ENCODE peak calls at places on chromosomes 3 and 15, in ten cellular contexts. E is mesendoderm, O is mammary epithelial cell, W is uterus, X is left lung, G is MM.1S, S is A549, Y is cardiac fibroblast, U is GM23248, V is upper lobe of right lung. T is an unnamed sample.

GRCh38 chr3:14617508-14618023 is 34.0 kb upstream of the CCDC174 start:
- DNase-seq in V (no peak), G (no peak), U (no peak), X (no peak), W (no peak), O (no peak), E (peak; percentile 54), S (no peak), Y (no peak), T (no peak)

GRCh38 chr3:123618076-123618703 is 33.3 kb upstream of the HACD2 start:
- DNase-seq in O (no peak), G (no peak), X (no peak), S (no peak), V (no peak), E (peak; percentile 30), Y (no peak), U (no peak), W (no peak), T (no peak)

GRCh38 chr3:151439652-151440125 is 21.2 kb downstream of the IGSF10 start:
- DNase-seq in G (peak; percentile 64), E (peak; percentile 60), O (peak; percentile 60), W (peak; percentile 28), V (no peak), X (no peak), Y (peak; percentile 89), S (peak; percentile 76), U (peak; percentile 79), T (peak; percentile 61)

GRCh38 chr15:37134699-37135131 is 34.4 kb upstream of the MEIS2 start:
- DNase-seq in V (no peak), O (peak; percentile 10), Y (peak; percentile 63), E (peak; percentile 60), W (peak; percentile 31), U (peak; percentile 75), X (no peak), G (peak; percentile 16), S (peak; percentile 48), T (peak; percentile 3)

GRCh38 chr15:90617668-90618097 is 88.0 kb downstream of the CRTC3 start:
- DNase-seq in Y (no peak), O (no peak), U (peak; percentile 15), G (no peak), V (no peak), E (no peak), S (no peak), W (no peak), X (no peak), T (no peak)

GRCh38 chr3:180828723-180829408 is 83.6 kb upstream of the FXR1 start:
- DNase-seq in E (no peak), Y (no peak), U (no peak), O (no peak), S (no peak), V (no peak), X (no peak), W (no peak), G (no peak), T (no peak)

GRCh38 chr3:147417896-147418295 is 8.7 kb downstream of the ZIC1 start:
- DNase-seq in V (no peak), O (no peak), X (no peak), S (no peak), Y (no peak), E (no peak), U (no peak), W (no peak), G (no peak), T (no peak)

GRCh38 chr3:196756738-196757137 is 17.1 kb downstream of the PAK2 start:
- DNase-seq in V (no peak), E (no peak), W (no peak), O (no peak), Y (no peak), G (no peak), U (no peak), S (no peak), X (no peak), T (no peak)

GRCh38 chr15:92112711-92113110 is 259.2 kb downstream of the SLCO3A1 start:
- DNase-seq in O (no peak), W (no peak), G (no peak), E (no peak), U (no peak), Y (no peak), S (no peak), X (no peak), V (no peak), T (no peak)

GRCh38 chr3:124592658-124593441 is 137.4 kb upstream of the UMPS start:
- DNase-seq in O (peak; percentile 87), W (no peak), G (peak; percentile 59), S (no peak), X (peak; percentile 44), V (peak; percentile 72), Y (no peak), U (no peak), E (peak; percentile 87), T (no peak)

GRCh38 chr3:101320475-101320874 is at the start of gene IMPG2:
- DNase-seq in X (no peak), E (peak; percentile 21), Y (no peak), W (no peak), U (no peak), O (no peak), G (no peak), S (no peak), V (no peak), T (no peak)

GRCh38 chr15:35444557-35445204 is 101.3 kb downstream of the DPH6 start:
- DNase-seq in U (peak; percentile 67), G (peak; percentile 27), W (no peak), V (no peak), S (peak; percentile 47), E (peak; percentile 59), O (peak; percentile 28), X (no peak), Y (peak; percentile 73), T (no peak)

GRCh38 chr15:28953573-28954195 is 67.9 kb downstream of the APBA2 start:
- DNase-seq in S (no peak), E (no peak), X (no peak), O (no peak), U (no peak), V (no peak), W (no peak), G (no peak), Y (no peak), T (no peak)

GRCh38 chr15:99315636-99316035 is 64.4 kb downstream of the LRRC28 start:
- DNase-seq in E (peak; percentile 76), U (no peak), X (no peak), G (no peak), S (no peak), V (no peak), W (no peak), Y (no peak), O (peak; percentile 40), T (no peak)

DNA sequence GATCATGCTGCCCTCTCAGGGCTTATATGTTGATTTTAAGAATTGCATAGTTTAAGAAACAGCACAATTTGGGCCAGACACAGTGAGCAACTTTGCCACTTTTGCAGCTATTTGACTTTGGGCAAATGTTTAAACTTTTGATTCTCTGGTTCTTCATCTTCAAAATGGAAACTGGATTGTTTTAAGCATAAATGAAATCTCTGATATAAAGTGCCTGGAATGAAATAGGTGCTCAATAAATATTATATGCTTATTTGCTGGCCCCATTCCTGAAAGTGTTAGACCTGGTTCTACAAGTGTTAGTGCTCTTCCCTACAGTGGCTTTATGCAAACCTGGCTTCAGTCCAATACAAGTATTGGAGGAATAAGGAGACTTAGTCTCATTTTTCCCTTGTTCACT is 33.1 kb upstream of the TSC22D2 start:
- DNase-seq in V (no peak), S (no peak), U (no peak), X (no peak), Y (no peak), G (no peak), E (no peak), O (no peak), W (no peak), T (no peak)
- H3K4me3 ChIP-seq in V (no peak overlapping the region), S (no peak overlapping the region), U (no peak overlapping the region), X (no peak overlapping the region), Y (no peak overlapping the region), G (no peak overlapping the region), E (no peak overlapping the region), O (no peak overlapping the region), W (no peak overlapping the region), T (no peak overlapping the region)

GRCh38 chr3:158097571-158098553 is 8.4 kb downstream of the SHOX2 start:
- DNase-seq in W (no peak), X (peak; percentile 78), Y (peak; percentile 51), S (peak; percentile 90), G (peak; percentile 97), U (no peak), O (peak; percentile 80), E (peak; percentile 93), V (peak; percentile 87), T (no peak)
- H3K4me3 ChIP-seq in W (no peak overlapping the region), X (peak overlapping the region; percentile 61), Y (peak overlapping the region; percentile 44), S (peak overlapping the region; percentile 64), G (peak overlapping the region; percentile 89), U (no peak overlapping the region), O (peak overlapping the region; percentile 84), E (peak overlapping the region; percentile 72), V (peak overlapping the region; percentile 58), T (peak overlapping the region; percentile 24)

GRCh38 chr3:195259146-195259563 is 11.8 kb downstream of the XXYLT1 start:
- DNase-seq in X (no peak), U (peak; percentile 76), G (no peak), O (peak; percentile 37), E (peak; percentile 79), Y (peak; percentile 60), S (peak; percentile 13), V (no peak), W (no peak), T (no peak)
- H3K4me3 ChIP-seq in X (peak overlapping the region; percentile 62), U (peak overlapping the region; percentile 85), G (peak overlapping the region; percentile 63), O (peak overlapping the region; percentile 57), E (no peak overlapping the region), Y (peak overlapping the region; percentile 43), S (peak overlapping the region; percentile 65), V (peak overlapping the region; percentile 76), W (peak overlapping the region; percentile 70), T (peak overlapping the region; percentile 55)

GRCh38 chr15:67004142-67004541 is 61.3 kb upstream of the SMAD3 start:
- DNase-seq in U (no peak), Y (no peak), O (no peak), V (no peak), S (no peak), G (no peak), E (no peak), W (no peak), X (no peak), T (no peak)

GRCh38 chr15:66999601-67000000 is 65.8 kb upstream of the SMAD3 start:
- DNase-seq in W (no peak), Y (no peak), U (no peak), V (no peak), S (no peak), E (no peak), O (no peak), G (no peak), X (no peak), T (no peak)

GRCh38 chr15:67000896-67001295 is 64.5 kb upstream of the SMAD3 start:
- DNase-seq in Y (no peak), G (no peak), S (no peak), W (no peak), X (no peak), V (no peak), U (no peak), O (no peak), E (no peak), T (no peak)

GRCh38 chr15:67003586-67003985 is 61.8 kb upstream of the SMAD3 start:
- DNase-seq in S (peak; percentile 39), U (peak; percentile 68), E (no peak), W (no peak), O (peak; percentile 56), Y (no peak), V (no peak), X (no peak), G (no peak), T (no peak)

DNA sequence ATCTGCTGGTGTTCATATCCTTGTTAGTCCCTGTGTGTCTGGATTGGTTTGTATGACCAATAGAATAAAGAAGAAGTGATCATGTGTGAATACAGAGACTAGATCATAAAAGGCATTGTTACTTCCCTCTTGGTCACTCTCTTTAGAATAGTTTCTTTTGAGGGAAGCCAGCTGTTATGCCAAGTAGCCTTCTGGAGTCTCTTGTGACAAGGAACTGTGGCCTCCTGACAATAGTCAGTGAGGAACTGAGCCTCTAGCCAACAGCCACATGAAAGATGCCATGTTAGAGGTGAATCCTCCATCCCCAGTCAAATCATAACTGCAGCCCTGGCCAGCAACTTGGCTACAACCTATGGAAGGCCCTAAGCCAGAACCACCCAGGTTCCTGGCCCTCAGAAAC is 63.0 kb upstream of the SMAD3 start:
- DNase-seq in V (no peak), X (no peak), O (no peak), W (no peak), S (no peak), Y (no peak), G (no peak), E (no peak), U (no peak), T (no peak)
- H3K4me3 ChIP-seq in V (no peak overlapping the region), X (no peak overlapping the region), O (no peak overlapping the region), W (no peak overlapping the region), S (no peak overlapping the region), Y (no peak overlapping the region), G (no peak overlapping the region), E (no peak overlapping the region), U (no peak overlapping the region), T (no peak overlapping the region)

T was measured in AG09309.